ENCODE peak calls at places on chromosomes 7 and 10, in six cellular contexts. G is MM.1S, A is neural progenitor cell, O is pancreas, C is Peyer's patch, H is lower lobe of right lung. Y is an unnamed sample. For H3K4me1, the result is how much of the 10 kb centered on the place peaks cover.

GRCh38 chr10:102420443-102420809 is 210 bp upstream of the FBXL15 start:
- DNase-seq in O (no peak), G (peak), C (no peak), A (peak), H (no peak), Y (no peak)

GRCh38 chr10:23200997-23201652 is 9.0 kb downstream of the PTF1A start:
- DNase-seq in G (no peak), A (peak), O (peak), C (no peak), H (no peak), Y (no peak)

GRCh38 chr7:21941570-21942224 is 4.0 kb downstream of the CDCA7L start:
- DNase-seq in O (no peak), C (no peak), G (no peak), A (no peak), H (no peak), Y (no peak)

GRCh38 chr10:58360412-58361004 is 24.7 kb upstream of the TFAM start:
- DNase-seq in A (no peak), H (no peak), O (no peak), G (no peak), C (no peak), Y (no peak)

GRCh38 chr7:1007901-1008300 is 24.9 kb downstream of the CYP2W1 start:
- DNase-seq in C (peak), G (no peak), O (no peak), H (no peak), A (no peak), Y (no peak)

GRCh38 chr10:87546221-87546620 is 41.5 kb downstream of the MINPP1 start:
- DNase-seq in G (peak), H (no peak), C (no peak), O (no peak), A (no peak), Y (no peak)

GRCh38 chr10:93150289-93150688 is 76.6 kb downstream of the CYP26A1 start:
- DNase-seq in G (peak), A (no peak), H (no peak), C (no peak), O (no peak), Y (no peak)

GRCh38 chr10:128044961-128045832 is 81.0 kb downstream of the MKI67 start:
- DNase-seq in C (no peak), A (no peak), H (no peak), O (no peak), G (no peak), Y (no peak)

GRCh38 chr7:48173983-48174382 is 2.7 kb downstream of the ABCA13 start:
- DNase-seq in H (no peak), C (no peak), G (no peak), A (no peak), O (no peak), Y (no peak)

GRCh38 chr10:122144199-122144598 is 126.9 kb upstream of the BTBD16 start:
- DNase-seq in H (no peak), O (no peak), C (no peak), A (no peak), G (no peak), Y (no peak)

GRCh38 chr7:38154274-38154673 is 23.8 kb upstream of the STARD3NL start:
- DNase-seq in A (no peak), O (no peak), G (no peak), H (no peak), C (no peak), Y (no peak)

DNA sequence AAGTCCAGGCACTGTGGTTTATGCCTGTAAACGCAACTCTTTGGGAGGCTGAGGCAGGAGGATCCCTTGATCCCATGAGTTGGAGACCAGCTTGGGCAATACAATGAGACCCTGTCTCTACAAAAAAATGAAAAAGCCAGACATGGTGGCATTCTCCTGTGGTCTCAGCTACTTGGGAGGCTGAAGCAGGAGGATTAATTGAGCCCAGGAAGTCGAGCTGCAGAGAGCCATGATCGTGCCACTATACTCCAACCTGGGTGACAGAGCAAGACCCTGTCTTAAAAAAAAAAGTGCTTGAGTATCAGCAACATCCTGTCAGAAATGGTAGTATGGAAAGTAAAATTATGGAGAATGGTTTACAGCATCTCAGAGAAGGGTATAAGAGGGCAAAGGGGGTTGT is 11.6 kb downstream of the APBB1IP start:
- DNase-seq in C (no peak), A (no peak), G (no peak), H (no peak), O (no peak), Y (no peak)
- H3K4me1 ChIP-seq in C (under half), A (under half), G (under half), H (under half), O (under half), Y (under half)

GRCh38 chr7:139728203-139728602 is 49.6 kb downstream of the HIPK2 start:
- DNase-seq in O (no peak), C (no peak), H (no peak), A (no peak), G (no peak), Y (no peak)
- H3K4me1 ChIP-seq in O (under half), C (under half), H (half or more), A (under half), G (under half), Y (half or more)

GRCh38 chr7:105353752-105354328 is 34.9 kb downstream of the SRPK2 start:
- DNase-seq in H (peak), O (peak), G (no peak), C (peak), A (no peak), Y (peak)
- H3K4me1 ChIP-seq in H (under half), O (under half), G (under half), C (under half), A (under half), Y (under half)

GRCh38 chr7:81385370-81385769 is 384.5 kb downstream of the HGF start:
- DNase-seq in C (no peak), H (no peak), G (no peak), A (no peak), O (no peak), Y (no peak)
- H3K4me1 ChIP-seq in C (under half), H (under half), G (under half), A (under half), O (under half), Y (under half)

GRCh38 chr10:69800665-69801064 is 1.0 kb upstream of the COL13A1 start:
- DNase-seq in C (no peak), H (no peak), A (no peak), O (no peak), G (no peak), Y (no peak)

GRCh38 chr10:69800109-69800508 is 1.6 kb upstream of the COL13A1 start:
- DNase-seq in C (no peak), A (peak), O (no peak), H (no peak), G (peak), Y (peak)

GRCh38 chr10:69795242-69795934 is 6.3 kb upstream of the COL13A1 start:
- DNase-seq in C (no peak), A (no peak), H (no peak), G (no peak), O (no peak), Y (no peak)

GRCh38 chr10:69801094-69801433 is 642 bp upstream of the COL13A1 start:
- DNase-seq in G (peak), A (peak), H (peak), O (no peak), C (peak), Y (peak)

DNA sequence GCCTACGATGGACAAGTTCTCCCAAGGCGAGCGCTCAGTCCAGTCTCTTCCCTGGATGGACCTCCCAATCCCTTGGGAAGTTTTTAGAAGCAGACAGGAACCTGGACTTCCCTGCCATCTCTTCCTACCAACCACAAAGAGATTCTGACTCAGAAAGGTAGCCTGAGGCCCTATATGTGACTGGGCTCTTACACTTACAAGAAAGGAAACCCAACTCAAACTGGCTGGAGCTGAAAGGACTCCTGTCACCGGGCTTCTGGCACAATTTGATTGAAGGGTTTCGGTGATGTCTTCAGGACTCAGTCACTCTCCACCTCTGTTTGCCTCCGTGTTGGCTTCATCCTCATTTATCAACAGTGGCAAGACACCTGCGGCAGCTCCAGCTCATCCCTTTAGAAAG is 3.7 kb upstream of the COL13A1 start:
- DNase-seq in G (peak), H (no peak), O (no peak), C (no peak), A (no peak), Y (no peak)
- H3K4me1 ChIP-seq in G (under half), H (under half), O (under half), C (under half), A (under half), Y (under half)

GRCh38 chr10:131758942-131759315 is 141.9 kb upstream of the PPP2R2D start:
- DNase-seq in H (no peak), O (no peak), A (no peak), C (no peak), G (no peak), Y (no peak)
- H3K4me1 ChIP-seq in H (under half), O (under half), A (half or more), C (under half), G (under half), Y (under half)

GRCh38 chr7:4919969-4920766 is 36.7 kb upstream of the RADIL start:
- DNase-seq in G (no peak), O (no peak), H (no peak), C (no peak), A (no peak), Y (no peak)
- H3K4me1 ChIP-seq in G (under half), O (under half), H (under half), C (under half), A (under half), Y (under half)